ENCODE peak calls at places on chromosomes 6 and 20, in four cellular contexts. S, E, L and H are unnamed samples.
A peak's percentile ranks its signal among the peaks of the same experiment; 100 is the strongest.

GRCh38 chr6:36301085-36301658 is 31.3 kb downstream of the PNPLA1 start:
- DNase-seq in S (no peak), L (no peak), E (no peak), H (no peak)

GRCh38 chr6:20158691-20159090 is 53.6 kb downstream of the MBOAT1 start:
- DNase-seq in E (no peak), L (no peak), S (no peak), H (no peak)

GRCh38 chr6:170459451-170459850 is 93.7 kb downstream of the PSMB1 start:
- DNase-seq in E (no peak), L (no peak), S (peak; percentile 23), H (no peak)

GRCh38 chr6:128370072-128370471 is 150.3 kb downstream of the PTPRK start:
- DNase-seq in L (no peak), E (no peak), S (no peak), H (no peak)

GRCh38 chr6:156348376-156348775 is 428.8 kb upstream of the ARID1B start:
- DNase-seq in S (no peak), L (no peak), E (no peak), H (no peak)

GRCh38 chr6:82017316-82017715 is 230.2 kb downstream of the IBTK start:
- DNase-seq in E (peak; percentile 86), L (no peak), S (no peak), H (no peak)

GRCh38 chr6:166757226-166758135 is 130.4 kb upstream of the RPS6KA2 start:
- DNase-seq in E (no peak), S (no peak), L (peak; percentile 25), H (peak; percentile 17)

GRCh38 chr20:58695084-58695722 is 2.6 kb downstream of the NPEPL1 start:
- DNase-seq in L (no peak), S (no peak), E (peak; percentile 48), H (no peak)

GRCh38 chr20:19129976-19130612 is 82.3 kb upstream of the SLC24A3 start:
- DNase-seq in S (peak; percentile 25), L (peak; percentile 8), E (no peak), H (no peak)

GRCh38 chr20:59006167-59006863 is 739 bp downstream of the CTSZ start:
- DNase-seq in S (no peak), L (peak; percentile 29), E (peak; percentile 67), H (no peak)

GRCh38 chr6:4351506-4351852 is 216.1 kb upstream of the ECI2 start:
- DNase-seq in L (no peak), E (no peak), S (no peak), H (no peak)

GRCh38 chr6:9083108-9083507 is 647.8 kb upstream of the SLC35B3 start:
- DNase-seq in E (no peak), L (no peak), S (no peak), H (no peak)

GRCh38 chr6:169174516-169175359 is 78.9 kb downstream of the THBS2 start:
- DNase-seq in E (no peak), S (no peak), L (no peak), H (no peak)

GRCh38 chr6:161393839-161394364 is 120.0 kb upstream of the AGPAT4 start:
- DNase-seq in S (peak; percentile 68), E (no peak), L (peak; percentile 50), H (peak; percentile 45)

GRCh38 chr6:45855642-45856408 is 159.8 kb downstream of the CLIC5 start:
- DNase-seq in L (no peak), E (no peak), S (no peak), H (no peak)

GRCh38 chr20:57280221-57280620 is 13.8 kb upstream of the BMP7 start:
- DNase-seq in L (no peak), S (no peak), E (no peak), H (no peak)

GRCh38 chr20:38970302-38970701 is 8.2 kb downstream of the DHX35 start:
- DNase-seq in E (no peak), S (no peak), L (no peak), H (no peak)

GRCh38 chr20:62337558-62338293 is 29.4 kb downstream of the LAMA5 start:
- DNase-seq in S (peak; percentile 96), E (no peak), L (no peak), H (no peak)

GRCh38 chr6:14875678-14876063 is 370.2 kb upstream of the JARID2 start:
- DNase-seq in E (no peak), S (no peak), L (no peak), H (no peak)

GRCh38 chr20:40646321-40647212 is 42.5 kb downstream of the MAFB start:
- DNase-seq in E (no peak), L (no peak), S (no peak), H (no peak)

GRCh38 chr6:168359794-168360193 is 40.2 kb upstream of the DACT2 start:
- DNase-seq in S (no peak), L (no peak), E (no peak), H (no peak)

GRCh38 chr6:169813969-169814368 is 62.5 kb downstream of the ERMARD start:
- DNase-seq in E (no peak), S (no peak), L (no peak), H (no peak)

GRCh38 chr20:46970937-46971630 is 76.4 kb downstream of the EYA2 start:
- DNase-seq in E (no peak), L (no peak), S (no peak), H (no peak)

GRCh38 chr20:10837901-10838300 is 164.1 kb upstream of the JAG1 start:
- DNase-seq in E (no peak), L (no peak), S (no peak), H (no peak)

GRCh38 chr6:10720229-10720959 is 2.5 kb upstream of the TMEM14C start:
- DNase-seq in L (peak; percentile 49), S (peak; percentile 39), E (peak; percentile 70), H (peak; percentile 69)

GRCh38 chr6:25713802-25714201 is 40.7 kb upstream of the SLC17A4 start:
- DNase-seq in E (no peak), S (no peak), L (no peak), H (no peak)

GRCh38 chr20:8330785-8331699 is 199.0 kb downstream of the PLCB1 start:
- DNase-seq in E (no peak), L (no peak), S (no peak), H (no peak)

GRCh38 chr6:115271001-115271400 is 789.7 kb downstream of the FRK start:
- DNase-seq in L (peak; percentile 35), S (no peak), E (no peak), H (no peak)

GRCh38 chr6:130760006-130760405 is 67.2 kb upstream of the SMLR1 start:
- DNase-seq in E (no peak), S (peak; percentile 14), L (no peak), H (no peak)

GRCh38 chr6:154932562-154933027 is 62.5 kb upstream of the TIAM2 start:
- DNase-seq in L (no peak), E (no peak), S (no peak), H (no peak)

GRCh38 chr6:57265755-57266221 is 43.7 kb upstream of the RAB23 start:
- DNase-seq in E (no peak), L (no peak), S (peak; percentile 31), H (no peak)

GRCh38 chr20:35008411-35009342 is 53.0 kb downstream of the MYH7B start:
- DNase-seq in L (peak; percentile 90), S (no peak), E (peak; percentile 85), H (no peak)

GRCh38 chr20:38583306-38583705 is 2.3 kb downstream of the ADIG start:
- DNase-seq in L (no peak), S (no peak), E (no peak), H (no peak)

GRCh38 chr6:47306887-47307286 is 2.8 kb downstream of the TNFRSF21 start:
- DNase-seq in E (no peak), S (no peak), L (no peak), H (no peak)

GRCh38 chr6:109467696-109468095 is 12.1 kb upstream of the MICAL1 start:
- DNase-seq in E (no peak), L (no peak), S (no peak), H (no peak)

GRCh38 chr6:36969240-36969691 is 14.7 kb downstream of the PI16 start:
- DNase-seq in S (no peak), E (peak; percentile 62), L (no peak), H (no peak)

GRCh38 chr20:48919882-48920526 is 1.5 kb upstream of the ARFGEF2 start:
- DNase-seq in S (peak; percentile 6), L (no peak), E (no peak), H (no peak)

GRCh38 chr6:89596484-89596883 is 42.1 kb downstream of the LYRM2 start:
- DNase-seq in S (no peak), L (no peak), E (no peak), H (no peak)

GRCh38 chr20:38424404-38424803 is 10.7 kb downstream of the SNHG17 start:
- DNase-seq in E (no peak), S (no peak), L (no peak), H (no peak)

GRCh38 chr20:30281584-30282197 is 975.8 kb upstream of the DEFB115 start:
- DNase-seq in L (no peak), E (no peak), S (no peak), H (no peak)
- H3K4me3 ChIP-seq in L (no peak overlapping the region), E (peak overlapping the region; percentile 23), S (no peak overlapping the region), H (no peak overlapping the region)

DNA sequence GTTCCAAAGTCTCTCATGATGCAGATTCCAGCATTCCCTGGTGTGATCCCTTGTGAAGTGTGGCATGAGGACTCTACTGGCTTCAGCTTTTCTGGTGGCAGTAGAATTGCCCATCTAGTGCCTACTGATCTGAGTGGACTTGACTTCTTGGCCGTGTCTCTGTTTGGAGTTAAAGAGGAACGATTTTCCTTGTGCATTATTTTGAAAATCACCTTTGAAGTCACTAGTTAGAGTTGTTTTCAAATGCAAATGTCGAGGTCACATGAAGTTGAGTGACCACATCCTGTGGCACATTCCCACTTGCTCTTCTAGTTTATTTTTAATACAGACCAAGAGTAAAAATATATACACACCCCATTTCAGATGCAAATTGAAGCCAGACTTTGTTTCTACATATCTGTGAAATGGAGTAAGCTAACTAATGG is 270.7 kb upstream of the TAB2 start:
- DNase-seq in L (no peak), E (no peak), S (no peak), H (no peak)
- H3K4me3 ChIP-seq in L (no peak overlapping the region), E (no peak overlapping the region), S (no peak overlapping the region), H (no peak overlapping the region)

DNA sequence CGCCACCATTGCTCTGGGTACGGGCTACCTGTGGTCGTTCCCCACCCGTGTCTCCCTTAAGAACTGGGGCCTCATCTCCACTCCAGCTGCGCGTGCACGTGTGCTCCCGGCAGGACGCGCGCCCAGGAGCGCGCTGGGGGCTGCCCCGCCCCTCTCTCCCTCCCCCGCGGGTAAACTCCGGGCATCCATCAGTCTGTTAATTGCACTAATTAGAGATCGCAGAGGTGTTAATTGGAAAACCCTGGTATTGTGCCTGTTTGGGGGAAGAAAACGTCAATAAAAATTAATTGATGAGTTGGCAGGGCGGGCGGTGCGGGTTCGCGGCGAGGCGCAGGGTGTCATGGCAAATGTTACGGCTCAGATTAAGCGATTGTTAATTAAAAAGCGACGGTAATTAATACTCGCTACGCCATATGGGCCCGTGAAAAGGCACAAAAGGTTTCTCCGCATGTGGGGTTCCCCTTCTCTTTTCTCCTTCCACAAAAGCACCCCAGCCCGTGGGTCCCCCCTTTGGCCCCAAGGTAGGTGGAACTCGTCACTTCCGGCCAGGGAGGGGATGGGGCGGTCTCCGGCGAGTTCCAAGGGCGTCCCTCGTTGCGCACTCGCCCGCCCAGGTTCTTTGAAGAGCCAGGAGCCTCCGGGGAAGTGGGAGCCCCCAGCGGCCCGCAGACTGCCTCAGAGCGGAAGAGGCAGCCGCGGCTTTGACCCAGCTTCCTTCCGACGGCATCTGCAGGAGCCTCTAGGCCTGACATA is 14.4 kb downstream of the FOXP4 start:
- DNase-seq in S (peak; percentile 25), L (peak; percentile 85), E (no peak), H (peak; percentile 94)
- H3K4me3 ChIP-seq in S (peak overlapping the region; percentile 46), L (peak overlapping the region; percentile 25), E (peak overlapping the region; percentile 26), H (peak overlapping the region; percentile 80)

DNA sequence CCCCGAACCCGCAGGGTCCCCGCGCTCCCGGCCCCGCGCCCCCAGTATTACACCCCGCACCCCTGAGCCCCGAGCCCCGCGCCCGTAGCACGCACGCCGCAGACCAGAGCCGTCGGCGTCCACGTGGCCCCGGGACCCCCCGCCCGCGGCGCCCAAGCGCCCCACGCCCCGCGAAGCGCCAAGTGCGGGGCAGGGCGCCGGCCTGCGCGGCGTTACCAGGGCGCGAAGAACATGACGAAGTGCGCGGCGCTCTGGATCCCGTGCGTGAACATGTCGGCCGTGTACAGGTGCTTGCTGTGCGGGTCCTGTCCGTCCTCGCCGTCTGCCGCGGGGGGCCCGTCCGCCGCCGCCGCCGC is 312 bp downstream of the TXNDC5 start:
- DNase-seq in S (no peak), L (no peak), E (no peak), H (peak; percentile 6)
- H3K4me3 ChIP-seq in S (peak overlapping the region; percentile 45), L (peak overlapping the region; percentile 60), E (peak overlapping the region; percentile 86), H (no peak overlapping the region)